ENCODE peak calls at places on chromosome 10, in ten cellular contexts. J, U, Q, Z, D, T, K, C, V and I are unnamed samples.

GRCh38 chr10:17523917-17524316 is 69.5 kb upstream of the ST8SIA6 start:
- DNase-seq in V (no peak), Q (no peak), C (no peak), Z (no peak), T (no peak), U (no peak), K (no peak), D (no peak), J (no peak), I (no peak)

GRCh38 chr10:72107325-72108003 is 19.1 kb upstream of the SPOCK2 start:
- DNase-seq in Z (no peak), K (no peak), C (no peak), T (peak), J (no peak), U (no peak), V (no peak), D (no peak), Q (no peak), I (no peak)

GRCh38 chr10:132071667-132072066 is 5.9 kb downstream of the JAKMIP3 start:
- DNase-seq in Z (no peak), K (no peak), J (no peak), U (no peak), T (no peak), V (no peak), Q (no peak), C (no peak), D (no peak), I (no peak)

GRCh38 chr10:90658791-90659190 is 199.0 kb downstream of the HTR7 start:
- DNase-seq in V (no peak), D (no peak), Z (no peak), U (no peak), Q (no peak), T (no peak), C (no peak), J (no peak), K (no peak), I (no peak)

GRCh38 chr10:117413928-117414618 is 38.8 kb upstream of the PDZD8 start:
- DNase-seq in U (no peak), C (no peak), T (no peak), J (no peak), V (no peak), D (no peak), K (no peak), Q (no peak), Z (no peak), I (peak)

GRCh38 chr10:103497161-103497915 is 3.8 kb downstream of the NEURL1 start:
- DNase-seq in K (no peak), U (no peak), T (no peak), C (no peak), D (no peak), Z (no peak), J (no peak), Q (no peak), V (no peak), I (no peak)

GRCh38 chr10:15852111-15852557 is 8.2 kb downstream of the MINDY3 start:
- DNase-seq in C (no peak), Z (peak), T (no peak), Q (no peak), J (no peak), U (no peak), D (no peak), V (no peak), K (no peak), I (no peak)

GRCh38 chr10:58781873-58782488 is 269.3 kb downstream of the BICC1 start:
- DNase-seq in J (no peak), V (no peak), U (no peak), D (no peak), Z (peak), Q (no peak), T (peak), K (peak), C (no peak), I (peak)

GRCh38 chr10:16155761-16156322 is 281.0 kb upstream of the PTER start:
- DNase-seq in C (no peak), Z (no peak), Q (no peak), D (no peak), J (no peak), V (no peak), K (no peak), U (no peak), T (no peak), I (no peak)

GRCh38 chr10:25405871-25406270 is 231.1 kb downstream of the GPR158 start:
- DNase-seq in Q (no peak), C (no peak), V (no peak), T (no peak), J (no peak), K (no peak), Z (no peak), U (no peak), D (no peak), I (no peak)

GRCh38 chr10:44437837-44438752 is 53.2 kb upstream of the CXCL12 start:
- DNase-seq in C (no peak), V (no peak), Z (no peak), D (no peak), Q (no peak), J (no peak), K (no peak), T (no peak), U (no peak), I (peak)

GRCh38 chr10:49644035-49644345 is 30.2 kb downstream of the CHAT start:
- DNase-seq in D (no peak), K (no peak), V (no peak), J (no peak), Q (no peak), C (no peak), U (no peak), T (no peak), Z (no peak), I (no peak)

GRCh38 chr10:51642591-51642990 is 56.8 kb downstream of the CSTF2T start:
- DNase-seq in D (no peak), Z (no peak), Q (no peak), K (no peak), V (no peak), U (no peak), C (no peak), J (no peak), T (no peak), I (no peak)

GRCh38 chr10:102648889-102649752 is 4.8 kb downstream of the TRIM8 start:
- DNase-seq in J (peak), K (no peak), T (no peak), Z (no peak), U (peak), Q (peak), V (no peak), D (peak), C (peak), I (no peak)

GRCh38 chr10:85061401-85061800 is 733.0 kb downstream of the CCSER2 start:
- DNase-seq in T (no peak), Q (no peak), K (no peak), D (no peak), J (no peak), V (no peak), C (no peak), U (no peak), Z (no peak), I (no peak)

GRCh38 chr10:9331583-9332008 is 1277.1 kb downstream of the GATA3 start:
- DNase-seq in Z (peak), D (no peak), T (peak), K (peak), V (no peak), U (no peak), J (no peak), C (no peak), Q (no peak), I (peak)